ENCODE peak calls at places on chromosomes 7 and 10, in eight cellular contexts. C, S, H, A, E, Q, X and L are unnamed samples.

GRCh38 chr10:132132391-132132841 is 54.3 kb upstream of the DPYSL4 start:
- DNase-seq in C (no peak), S (no peak), H (no peak), A (no peak), E (no peak), Q (peak; percentile 14), X (no peak), L (no peak)

GRCh38 chr10:13271552-13272163 is 28.2 kb downstream of the PHYH start:
- DNase-seq in C (no peak), S (no peak), H (peak; percentile 66), A (peak; percentile 32), E (peak; percentile 10), Q (peak; percentile 79), X (peak; percentile 22), L (peak; percentile 22)

GRCh38 chr7:132270517-132270916 is 305.8 kb downstream of the PLXNA4 start:
- DNase-seq in C (no peak), S (no peak), H (no peak), A (no peak), E (no peak), Q (no peak), X (peak; percentile 12), L (no peak)

GRCh38 chr10:64813391-64813790 is 1292.2 kb downstream of the REEP3 start:
- DNase-seq in C (no peak), S (no peak), H (no peak), A (no peak), E (no peak), Q (no peak), X (no peak), L (no peak)

GRCh38 chr10:15324113-15324512 is 47.0 kb downstream of the FAM171A1 start:
- DNase-seq in C (no peak), S (no peak), H (no peak), A (no peak), E (no peak), Q (no peak), X (no peak), L (no peak)

GRCh38 chr10:28400176-28400575 is 97.3 kb upstream of the MPP7 start:
- DNase-seq in C (no peak), S (no peak), H (peak; percentile 61), A (no peak), E (no peak), Q (no peak), X (no peak), L (no peak)

GRCh38 chr10:71831646-71832552 is 19.2 kb downstream of the PSAP start:
- DNase-seq in C (no peak), S (no peak), H (peak; percentile 42), A (no peak), E (no peak), Q (no peak), X (peak; percentile 54), L (no peak)

GRCh38 chr7:45886931-45887667 is 1.2 kb upstream of the IGFBP1 start:
- DNase-seq in C (no peak), S (no peak), H (no peak), A (no peak), E (no peak), Q (no peak), X (no peak), L (no peak)

GRCh38 chr10:31536297-31536696 is 217.3 kb downstream of the ZEB1 start:
- DNase-seq in C (no peak), S (no peak), H (no peak), A (no peak), E (peak; percentile 54), Q (no peak), X (no peak), L (peak; percentile 36)

GRCh38 chr10:72462261-72462660 is 107.5 kb upstream of the DNAJB12 start:
- DNase-seq in C (no peak), S (no peak), H (no peak), A (no peak), E (no peak), Q (no peak), X (no peak), L (no peak)

GRCh38 chr10:48336978-48337599 is 30.6 kb downstream of the MAPK8 start:
- DNase-seq in C (no peak), S (no peak), H (no peak), A (no peak), E (no peak), Q (no peak), X (no peak), L (no peak)

GRCh38 chr7:155357573-155358041 is 59.9 kb downstream of the INSIG1 start:
- DNase-seq in C (no peak), S (no peak), H (no peak), A (no peak), E (no peak), Q (no peak), X (peak; percentile 32), L (no peak)

GRCh38 chr7:51135576-51135975 is 181.0 kb downstream of the COBL start:
- DNase-seq in C (no peak), S (no peak), H (no peak), A (no peak), E (no peak), Q (no peak), X (no peak), L (no peak)

GRCh38 chr7:5704534-5704922 is 76.9 kb downstream of the RNF216 start:
- DNase-seq in C (peak; percentile 80), S (peak; percentile 79), H (peak; percentile 79), A (peak; percentile 49), E (peak; percentile 93), Q (peak; percentile 67), X (peak; percentile 84), L (peak; percentile 84)

GRCh38 chr7:5702876-5703571 is 78.4 kb downstream of the RNF216 start:
- DNase-seq in C (no peak), S (no peak), H (no peak), A (peak; percentile 24), E (no peak), Q (no peak), X (peak; percentile 60), L (no peak)

GRCh38 chr7:5701085-5701914 is 80.2 kb downstream of the RNF216 start:
- DNase-seq in C (no peak), S (no peak), H (no peak), A (no peak), E (no peak), Q (no peak), X (peak; percentile 66), L (no peak)

GRCh38 chr7:5705318-5705717 is 76.1 kb downstream of the RNF216 start:
- DNase-seq in C (no peak), S (no peak), H (no peak), A (no peak), E (no peak), Q (no peak), X (no peak), L (no peak)

DNA sequence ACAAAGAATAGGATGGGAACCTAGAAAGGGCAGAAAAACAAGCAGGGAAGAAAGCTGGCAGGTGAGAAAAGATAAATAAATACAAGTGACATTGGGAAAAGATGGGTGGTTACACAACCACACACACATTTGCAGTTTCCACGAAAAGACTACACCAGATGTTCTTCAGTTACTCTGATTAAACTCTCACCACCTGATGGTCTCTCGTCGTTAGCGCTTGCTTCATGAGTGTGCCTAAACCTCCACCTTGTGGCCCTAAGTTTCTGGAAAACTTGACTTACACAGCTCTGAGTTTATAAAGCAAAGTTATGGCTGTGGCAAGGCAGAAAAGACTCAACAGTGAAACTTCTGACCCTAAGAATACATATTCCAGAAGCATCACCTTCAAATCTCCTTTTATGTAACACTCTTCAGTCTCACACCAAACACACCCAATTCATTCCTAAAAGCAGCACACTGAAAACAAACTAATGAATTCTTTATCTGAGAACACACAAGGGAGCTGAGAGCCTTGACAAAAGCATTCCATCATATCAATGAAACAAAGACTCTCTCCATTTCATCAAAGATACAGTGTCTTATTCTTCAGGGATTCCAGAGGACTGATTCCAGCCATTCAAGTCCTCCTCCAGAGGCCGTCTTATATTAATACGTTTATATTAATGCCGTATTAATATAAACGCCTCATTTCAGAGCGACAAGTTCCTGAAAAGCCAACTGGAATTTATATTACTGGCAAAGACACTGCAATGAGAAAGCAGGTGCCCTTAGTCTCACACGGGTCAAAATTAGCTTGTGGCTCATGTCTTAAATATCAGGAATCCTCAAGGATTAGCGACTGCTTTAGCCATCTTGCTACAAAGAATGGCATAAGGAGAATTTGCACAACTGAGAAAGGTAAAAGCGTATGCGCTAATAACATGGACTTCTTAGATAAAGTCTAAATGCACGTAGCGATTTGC is 77.6 kb downstream of the RNF216 start:
- DNase-seq in C (no peak), S (no peak), H (no peak), A (no peak), E (no peak), Q (no peak), X (no peak), L (no peak)
- H3K4me3 ChIP-seq in C (no peak overlapping the region), S (no peak overlapping the region), H (no peak overlapping the region), A (no peak overlapping the region), E (no peak overlapping the region), Q (no peak overlapping the region), X (no peak overlapping the region), L (no peak overlapping the region)

GRCh38 chr7:27129729-27130539 is 623 bp downstream of the HOXA4 start:
- DNase-seq in C (no peak), S (peak; percentile 62), H (peak; percentile 70), A (no peak), E (no peak), Q (no peak), X (no peak), L (peak; percentile 35)
- TF ChIP-seq POLR2A in C (no peak), S (peak; percentile 45), H (peak; percentile 76), A (no peak), E (no peak), Q (no peak), X (peak; percentile 35), L (no peak)

DNA sequence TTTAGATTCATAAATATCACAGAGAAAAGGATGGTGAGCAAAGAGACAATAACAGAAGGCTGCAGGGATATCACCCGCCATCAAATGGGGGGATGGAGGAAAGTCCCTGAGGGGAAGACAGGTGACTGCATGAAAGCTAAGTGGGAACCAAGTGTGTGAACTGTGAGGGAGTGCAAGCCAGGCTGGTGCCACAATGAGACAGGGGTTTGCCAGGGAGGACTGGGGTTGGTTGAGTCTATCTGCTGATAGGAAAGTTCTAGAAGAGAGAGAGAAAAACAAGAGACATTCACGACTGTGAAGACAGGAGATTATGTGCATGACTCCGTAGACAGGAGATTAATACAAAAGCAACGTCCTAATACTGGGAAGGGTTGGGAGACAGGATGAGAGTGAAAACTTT is 376.4 kb downstream of the PARD3 start:
- DNase-seq in C (no peak), S (no peak), H (no peak), A (no peak), E (no peak), Q (no peak), X (no peak), L (no peak)
- H3K4me3 ChIP-seq in C (no peak overlapping the region), S (no peak overlapping the region), H (no peak overlapping the region), A (no peak overlapping the region), E (no peak overlapping the region), Q (no peak overlapping the region), X (no peak overlapping the region), L (no peak overlapping the region)

GRCh38 chr10:33193867-33194521 is 140.5 kb downstream of the NRP1 start:
- DNase-seq in C (peak; percentile 9), S (no peak), H (peak; percentile 17), A (no peak), E (peak; percentile 71), Q (no peak), X (peak; percentile 74), L (no peak)
- TF ChIP-seq POLR2A in C (no peak), S (no peak), H (no peak), A (no peak), E (no peak), Q (no peak), X (no peak), L (no peak)

GRCh38 chr10:116665541-116666125 is 44.9 kb downstream of the PNLIPRP2 start:
- DNase-seq in C (no peak), S (peak; percentile 45), H (no peak), A (no peak), E (peak; percentile 36), Q (no peak), X (peak; percentile 5), L (peak; percentile 63)
- H3K4me3 ChIP-seq in C (no peak overlapping the region), S (peak overlapping the region; percentile 33), H (peak overlapping the region; percentile 3), A (no peak overlapping the region), E (peak overlapping the region; percentile 37), Q (no peak overlapping the region), X (no peak overlapping the region), L (peak overlapping the region; percentile 10)